ENCODE peak calls at places on chromosome 19, in ten cellular contexts. Y, Q, G, O, X, U, H, N, A and M are unnamed samples.

GRCh38 chr19:44367024-44367423 is 10.5 kb upstream of the ZNF112 start:
- DNase-seq in G (no peak), N (no peak), X (no peak), Y (no peak), H (no peak), A (no peak), O (no peak), U (no peak), Q (no peak), M (no peak)

GRCh38 chr19:19459099-19459498 is 53.6 kb downstream of the GATAD2A start:
- DNase-seq in O (no peak), Y (no peak), A (no peak), U (no peak), G (no peak), X (no peak), Q (no peak), H (no peak), N (no peak), M (no peak)

GRCh38 chr19:23785982-23786381 is 27.3 kb upstream of the ZNF681 start:
- DNase-seq in H (no peak), G (no peak), A (no peak), U (no peak), N (no peak), O (no peak), X (no peak), Y (no peak), Q (no peak), M (no peak)

GRCh38 chr19:42196011-42197001 is 21.2 kb downstream of the DEDD2 start:
- DNase-seq in N (no peak), U (no peak), A (no peak), O (no peak), H (no peak), G (peak; percentile 76), X (no peak), Q (no peak), Y (no peak), M (no peak)

GRCh38 chr19:3984908-3985642 is at the start of gene EEF2:
- DNase-seq in A (peak; percentile 88), U (peak; percentile 86), Q (peak; percentile 88), Y (peak; percentile 95), G (peak; percentile 98), N (peak; percentile 92), O (peak; percentile 92), H (peak; percentile 77), X (peak; percentile 86), M (peak; percentile 91)

GRCh38 chr19:53649746-53650593 is 18.2 kb downstream of the DPRX start:
- DNase-seq in N (no peak), A (no peak), O (no peak), Y (no peak), X (no peak), G (no peak), U (no peak), H (no peak), Q (no peak), M (no peak)

GRCh38 chr19:14476307-14476662 is 1.1 kb upstream of the PTGER1 start:
- DNase-seq in U (no peak), A (no peak), N (no peak), G (no peak), X (no peak), O (no peak), Y (no peak), Q (no peak), H (no peak), M (no peak)

GRCh38 chr19:52492201-52492960 is 35.1 kb upstream of the ZNF808 start:
- DNase-seq in O (peak; percentile 20), N (no peak), U (no peak), Y (no peak), A (no peak), Q (no peak), G (peak; percentile 87), H (no peak), X (no peak), M (no peak)

GRCh38 chr19:32318884-32319520 is 26.4 kb upstream of the ZNF507 start:
- DNase-seq in Y (no peak), X (no peak), N (no peak), H (peak; percentile 36), U (no peak), Q (no peak), G (no peak), A (no peak), O (no peak), M (no peak)

GRCh38 chr19:11261902-11262839 is at the start of gene DOCK6:
- DNase-seq in U (no peak), Q (peak; percentile 58), O (peak; percentile 42), G (peak; percentile 92), Y (peak; percentile 70), N (peak; percentile 69), A (no peak), X (no peak), H (no peak), M (peak; percentile 53)

GRCh38 chr19:55393362-55393761 is 7.6 kb downstream of the RPL28 start:
- DNase-seq in N (no peak), Q (no peak), U (no peak), G (no peak), H (no peak), X (no peak), O (no peak), Y (no peak), A (no peak), M (no peak)

GRCh38 chr19:55391191-55391670 is 5.5 kb downstream of the RPL28 start:
- DNase-seq in Y (no peak), O (no peak), X (no peak), G (no peak), Q (no peak), H (no peak), U (no peak), A (no peak), N (no peak), M (no peak)

GRCh38 chr19:55392820-55393219 is 7.1 kb downstream of the RPL28 start:
- DNase-seq in O (no peak), A (no peak), N (no peak), X (no peak), G (no peak), Y (no peak), Q (no peak), H (no peak), U (no peak), M (no peak)

GRCh38 chr19:55390461-55390880 is 4.7 kb downstream of the RPL28 start:
- DNase-seq in O (no peak), H (no peak), U (no peak), A (no peak), Y (no peak), G (no peak), Q (no peak), N (no peak), X (no peak), M (no peak)

DNA sequence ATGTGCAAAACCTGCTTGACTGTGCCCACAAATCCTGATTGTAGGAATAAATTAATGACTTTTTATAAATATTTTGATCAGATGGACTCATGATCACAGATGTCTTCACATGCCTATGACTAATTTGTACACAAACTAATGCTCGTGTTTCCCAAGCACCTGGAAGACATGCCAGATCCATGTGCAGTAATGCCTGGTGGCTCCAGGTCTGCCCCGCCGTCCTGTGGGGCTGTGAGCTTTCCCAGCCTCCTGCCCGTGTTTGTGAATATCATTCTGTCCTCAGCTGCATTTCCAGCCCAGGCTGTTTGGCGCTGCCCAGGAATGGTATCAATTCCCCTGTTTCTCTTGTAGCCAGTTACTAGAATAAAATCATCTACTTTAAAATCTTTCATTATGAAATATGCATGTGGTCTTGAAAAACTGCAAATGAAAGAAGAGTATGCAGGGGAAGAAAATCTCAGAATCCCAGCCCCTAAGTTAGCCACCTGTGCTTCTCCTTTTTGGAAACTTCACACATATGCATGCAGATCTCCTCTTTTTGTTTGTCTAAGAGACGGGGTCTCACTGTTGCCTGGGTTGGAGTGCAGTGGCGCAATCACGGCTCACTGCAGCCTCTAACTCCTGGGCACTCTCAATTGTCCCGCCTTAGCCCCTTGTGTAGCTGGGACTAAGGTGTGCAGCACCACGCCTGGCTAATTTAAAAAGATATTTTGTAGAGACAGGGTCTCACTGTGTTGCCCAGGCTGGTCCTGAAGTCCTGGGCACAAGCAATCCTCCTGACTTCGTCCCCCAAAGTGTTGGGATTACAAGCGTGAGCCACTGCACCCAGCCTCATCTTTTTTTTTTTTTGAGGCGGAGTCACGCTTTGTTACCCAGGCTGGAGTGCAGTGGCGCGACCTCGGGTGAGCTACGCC is 6.2 kb downstream of the RPL28 start:
- DNase-seq in Q (no peak), X (no peak), O (no peak), G (no peak), H (no peak), Y (no peak), N (no peak), A (no peak), U (no peak), M (no peak)
- TF ChIP-seq POLR2A in Q (no peak), X (no peak), O (no peak), G (no peak), H (no peak), Y (no peak), N (no peak), A (no peak), U (peak; percentile 1), M (no peak)

GRCh38 chr19:2142173-2142829 is 9.1 kb downstream of the AP3D1 start:
- DNase-seq in G (no peak), A (no peak), Q (no peak), U (no peak), X (no peak), Y (no peak), O (no peak), N (no peak), H (no peak), M (no peak)
- TF ChIP-seq POLR2A in G (no peak), A (no peak), Q (no peak), U (no peak), X (no peak), Y (no peak), O (no peak), N (no peak), H (no peak), M (no peak)

GRCh38 chr19:9785367-9786331 is 17.1 kb upstream of the ZNF846 start:
- DNase-seq in U (peak; percentile 80), Q (peak; percentile 99), N (peak; percentile 99), X (peak; percentile 99), O (peak; percentile 96), Y (peak; percentile 99), G (peak; percentile 96), H (peak; percentile 69), A (peak; percentile 99), M (peak; percentile 99)
- TF ChIP-seq POLR2A in U (peak; percentile 25), Q (peak; percentile 95), N (peak; percentile 96), X (peak; percentile 94), O (peak; percentile 87), Y (peak; percentile 92), G (no peak), H (peak; percentile 28), A (peak; percentile 88), M (peak; percentile 84)

GRCh38 chr19:18173572-18174294 is at the start of gene IFI30:
- DNase-seq in G (peak; percentile 96), N (peak; percentile 88), X (peak; percentile 73), H (peak; percentile 82), Y (peak; percentile 90), A (peak; percentile 66), Q (peak; percentile 82), U (peak; percentile 88), O (peak; percentile 76), M (peak; percentile 92)
- TF ChIP-seq POLR2A in G (no peak), N (peak; percentile 85), X (peak; percentile 75), H (peak; percentile 78), Y (peak; percentile 46), A (peak; percentile 51), Q (no peak), U (peak; percentile 98), O (peak; percentile 9), M (peak; percentile 93)

GRCh38 chr19:15836595-15837398 is 21.3 kb upstream of the OR10H1 start:
- DNase-seq in H (peak; percentile 80), Q (peak; percentile 96), N (peak; percentile 97), G (peak; percentile 96), A (peak; percentile 99), U (peak; percentile 82), Y (peak; percentile 99), X (peak; percentile 98), O (peak; percentile 98), M (peak; percentile 99)
- TF ChIP-seq POLR2A in H (peak; percentile 73), Q (peak; percentile 77), N (peak; percentile 91), G (peak; percentile 46), A (peak; percentile 91), U (peak; percentile 90), Y (peak; percentile 92), X (peak; percentile 85), O (peak; percentile 72), M (peak; percentile 85)